ENCODE peak calls at places on chromosomes 1 and 21, in seven cellular contexts. C is psoas muscle, D is bronchial epithelial cell, H is GM23338, Q is IMR-90, J is lower lobe of right lung, G is Calu3. S is an unnamed sample.

GRCh38 chr1:44318097-44319088 is 36.7 kb downstream of the ERI3 start:
- DNase-seq in C (no peak), D (peak), H (peak), Q (peak), J (no peak), G (peak), S (peak)

GRCh38 chr1:26411624-26412074 is 1.0 kb downstream of the LIN28A start:
- DNase-seq in C (no peak), D (no peak), H (peak), Q (no peak), J (no peak), G (no peak), S (no peak)

GRCh38 chr1:184513966-184514365 is 127.1 kb downstream of the C1orf21 start:
- DNase-seq in C (peak), D (peak), H (no peak), Q (peak), J (no peak), G (peak), S (no peak)

GRCh38 chr1:32716312-32717126 is 13.9 kb upstream of the SYNC start:
- DNase-seq in C (peak), D (peak), H (peak), Q (no peak), J (peak), G (peak), S (peak)

GRCh38 chr1:42973304-42973703 is 14.6 kb upstream of the SLC2A1 start:
- DNase-seq in C (no peak), D (no peak), H (no peak), Q (no peak), J (no peak), G (no peak), S (no peak)

GRCh38 chr1:6960291-6960758 is 175.1 kb downstream of the CAMTA1 start:
- DNase-seq in C (peak), D (peak), H (no peak), Q (peak), J (no peak), G (peak), S (no peak)

GRCh38 chr1:18951818-18952391 is 4.6 kb downstream of the IFFO2 start:
- DNase-seq in C (no peak), D (no peak), H (no peak), Q (no peak), J (no peak), G (no peak), S (peak)

GRCh38 chr1:114597949-114598348 is 16.5 kb upstream of the BCAS2 start:
- DNase-seq in C (no peak), D (peak), H (no peak), Q (peak), J (no peak), G (no peak), S (no peak)

GRCh38 chr21:45574081-45574501 is 31.9 kb upstream of the SLC19A1 start:
- DNase-seq in C (no peak), D (no peak), H (no peak), Q (no peak), J (peak), G (no peak), S (no peak)

GRCh38 chr1:42385283-42385682 is 4.7 kb downstream of the RIMKLA start:
- DNase-seq in C (no peak), D (peak), H (no peak), Q (peak), J (no peak), G (no peak), S (no peak)

GRCh38 chr21:26965567-26966359 is 1.1 kb downstream of the ADAMTS5 start:
- DNase-seq in C (peak), D (no peak), H (peak), Q (peak), J (peak), G (no peak), S (no peak)
- TF ChIP-seq CTCF in C (peak), D (peak), H (peak), Q (no peak), J (peak), G (no peak), S (no peak)

GRCh38 chr21:16084776-16085364 is 355.1 kb downstream of the USP25 start:
- DNase-seq in C (peak), D (peak), H (no peak), Q (peak), J (no peak), G (no peak), S (no peak)
- TF ChIP-seq CTCF in C (no peak), D (no peak), H (no peak), Q (no peak), J (no peak), G (no peak), S (no peak)

DNA sequence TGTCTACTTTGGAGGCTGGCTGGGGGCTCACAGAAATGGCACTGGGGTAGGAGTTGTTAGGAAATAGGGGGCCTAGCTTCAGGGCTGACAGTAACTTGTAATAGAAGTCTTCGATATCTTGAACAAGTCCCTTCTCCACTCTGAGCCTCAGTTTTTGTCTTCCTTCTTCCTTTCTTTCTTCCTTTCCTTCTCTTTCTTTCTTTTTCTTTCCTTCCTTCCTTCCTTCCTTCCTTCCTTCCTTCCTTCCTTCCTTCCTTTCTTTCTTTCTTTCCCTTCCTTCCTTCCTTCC is 12.9 kb downstream of the BTG2 start:
- DNase-seq in C (no peak), D (no peak), H (no peak), Q (no peak), J (no peak), G (no peak), S (no peak)
- TF ChIP-seq CTCF in C (no peak), D (no peak), H (no peak), Q (no peak), J (no peak), G (no peak), S (no peak)

GRCh38 chr1:31058012-31058411 is 7.5 kb downstream of the PUM1 start:
- DNase-seq in C (no peak), D (no peak), H (no peak), Q (no peak), J (no peak), G (no peak), S (no peak)
- TF ChIP-seq CTCF in C (no peak), D (no peak), H (no peak), Q (no peak), J (no peak), G (no peak), S (no peak)

DNA sequence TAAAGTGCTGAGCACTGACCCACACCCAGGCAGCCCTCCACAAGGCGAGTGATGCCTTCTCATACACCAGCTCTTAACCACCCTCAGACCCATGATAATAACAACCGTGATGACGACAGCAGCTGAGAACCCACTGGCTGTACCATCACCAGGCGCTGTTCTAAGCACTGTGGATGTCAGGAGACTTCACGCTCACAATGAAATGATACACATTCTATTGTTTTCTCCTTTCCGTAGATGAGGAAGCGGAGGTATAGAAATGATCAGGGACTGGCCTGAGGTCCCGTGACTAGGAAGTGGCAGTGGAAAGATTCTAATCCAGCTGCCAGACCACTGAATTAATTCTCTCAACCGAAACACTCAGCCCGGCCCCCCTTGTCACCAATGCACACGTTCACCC is 32.6 kb downstream of the SDC3 start:
- DNase-seq in C (no peak), D (no peak), H (no peak), Q (no peak), J (no peak), G (no peak), S (no peak)
- TF ChIP-seq CTCF in C (no peak), D (no peak), H (no peak), Q (no peak), J (no peak), G (no peak), S (no peak)

DNA sequence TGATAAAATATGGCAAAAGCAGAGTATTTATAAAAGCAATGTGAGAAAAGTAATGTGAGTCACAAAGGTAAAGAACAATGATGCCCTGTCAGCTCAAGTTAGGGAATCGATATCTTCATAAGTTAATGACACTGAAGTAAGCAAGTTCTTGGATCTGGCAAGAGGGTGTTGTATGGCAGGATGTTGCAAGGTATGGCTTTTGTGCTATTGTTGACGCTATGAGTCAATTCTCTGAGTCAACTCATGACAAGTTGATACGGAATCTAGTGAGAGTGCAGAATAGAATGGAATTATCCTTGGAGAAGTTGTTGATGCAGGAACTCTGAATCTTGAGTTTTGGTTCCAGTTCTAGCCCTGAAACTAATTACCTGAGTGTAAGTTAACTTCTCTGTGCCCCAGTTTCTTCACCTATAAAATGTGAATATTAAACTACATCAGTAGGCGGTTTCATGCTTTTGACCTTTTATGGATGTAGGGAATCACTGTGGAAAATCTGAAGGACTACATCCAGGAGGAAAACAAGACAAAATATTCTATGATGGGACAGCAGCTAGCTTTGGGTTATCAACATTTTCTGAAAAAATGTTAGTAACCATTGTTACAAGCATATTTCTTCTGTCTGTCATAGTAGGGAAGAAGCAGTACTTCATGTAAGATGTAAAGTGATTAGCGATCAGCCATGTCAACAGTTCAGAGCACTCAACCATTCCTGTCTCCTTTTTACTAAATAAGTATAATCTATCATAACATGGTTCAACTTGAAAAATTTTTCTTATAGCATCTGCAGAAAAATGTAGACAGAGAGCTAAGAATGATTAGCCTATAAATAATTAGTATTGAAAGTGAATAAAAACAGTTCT is 96.9 kb downstream of the ATP6V1G3 start:
- DNase-seq in C (no peak), D (peak), H (no peak), Q (peak), J (no peak), G (peak), S (no peak)
- TF ChIP-seq CTCF in C (no peak), D (no peak), H (no peak), Q (no peak), J (no peak), G (no peak), S (no peak)

GRCh38 chr1:81021134-81021533 is 779.6 kb upstream of the ADGRL2 start:
- DNase-seq in C (no peak), D (no peak), H (no peak), Q (peak), J (no peak), G (no peak), S (no peak)
- TF ChIP-seq CTCF in C (no peak), D (no peak), H (peak), Q (peak), J (no peak), G (no peak), S (no peak)

GRCh38 chr1:3391711-3392110 is 62.8 kb upstream of the ARHGEF16 start:
- DNase-seq in C (no peak), D (no peak), H (peak), Q (no peak), J (no peak), G (no peak), S (no peak)
- TF ChIP-seq CTCF in C (no peak), D (no peak), H (peak), Q (no peak), J (no peak), G (no peak), S (no peak)

DNA sequence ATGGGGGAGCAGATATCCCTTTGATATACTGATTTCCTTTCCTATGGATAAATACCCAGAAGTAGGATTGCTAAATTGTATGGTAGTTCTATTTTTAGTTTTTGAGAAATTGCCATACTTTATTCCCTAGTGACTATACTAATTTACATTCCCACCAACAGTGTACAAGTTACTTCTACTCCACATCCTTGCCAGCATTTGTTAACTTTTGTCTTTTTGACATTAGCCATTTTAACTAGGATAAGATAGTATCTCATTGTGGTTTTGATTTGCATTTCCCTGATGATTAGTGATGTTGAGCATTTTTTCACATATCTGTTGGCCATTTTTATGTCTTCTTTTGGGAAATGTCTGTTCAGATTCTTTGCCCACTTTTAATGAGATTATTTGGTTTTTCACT is 620.6 kb upstream of the CAMK1G start:
- DNase-seq in C (no peak), D (no peak), H (no peak), Q (no peak), J (no peak), G (no peak), S (no peak)
- TF ChIP-seq CTCF in C (no peak), D (no peak), H (no peak), Q (no peak), J (no peak), G (no peak), S (no peak)